ENCODE peak calls at places on chromosomes 2 and 18, in seven cellular contexts. Q is neural progenitor cell; A is uterus; B is CD4-positive, alpha-beta T cell; X is AG09309; W is Calu3; O is transverse colon. L is an unnamed sample.

GRCh38 chr18:3595282-3596273 is 145.6 kb downstream of the TGIF1 start:
- DNase-seq in Q (no peak), A (peak; percentile 44), B (no peak), X (peak; percentile 92), W (peak; percentile 68), O (peak; percentile 44), L (peak; percentile 72)

GRCh38 chr2:233852056-233852455 is 2.3 kb downstream of the HJURP start:
- DNase-seq in Q (no peak), A (no peak), B (no peak), X (no peak), W (no peak), O (no peak), L (no peak)

GRCh38 chr18:10119991-10120390 is 206.2 kb downstream of the VAPA start:
- DNase-seq in Q (no peak), A (no peak), B (no peak), X (no peak), W (no peak), O (no peak), L (no peak)

GRCh38 chr18:49886891-49887764 is 73.8 kb upstream of the ACAA2 start:
- DNase-seq in Q (peak; percentile 31), A (no peak), B (no peak), X (no peak), W (no peak), O (no peak), L (no peak)

GRCh38 chr18:28045176-28045810 is 131.6 kb downstream of the CDH2 start:
- DNase-seq in Q (no peak), A (no peak), B (no peak), X (no peak), W (no peak), O (no peak), L (no peak)

GRCh38 chr2:27704342-27704876 is 40.7 kb downstream of the SLC4A1AP start:
- DNase-seq in Q (no peak), A (no peak), B (no peak), X (no peak), W (no peak), O (no peak), L (no peak)

GRCh38 chr2:238168196-238168815 is 9.5 kb downstream of the ERFE start:
- DNase-seq in Q (no peak), A (no peak), B (no peak), X (no peak), W (no peak), O (no peak), L (no peak)

GRCh38 chr2:205024822-205025518 is 479.7 kb downstream of the PARD3B start:
- DNase-seq in Q (no peak), A (peak; percentile 39), B (no peak), X (peak; percentile 85), W (peak; percentile 40), O (peak; percentile 13), L (peak; percentile 22)

GRCh38 chr18:75031717-75032317 is 177.1 kb downstream of the PTGR3 start:
- DNase-seq in Q (no peak), A (no peak), B (no peak), X (no peak), W (no peak), O (no peak), L (no peak)

GRCh38 chr2:10282621-10283105 is 20.0 kb upstream of the HPCAL1 start:
- DNase-seq in Q (no peak), A (no peak), B (no peak), X (no peak), W (no peak), O (no peak), L (no peak)

GRCh38 chr18:44958450-44958849 is 277.8 kb downstream of the SETBP1 start:
- DNase-seq in Q (no peak), A (no peak), B (no peak), X (peak; percentile 10), W (no peak), O (no peak), L (no peak)

GRCh38 chr2:112803691-112804521 is 19.6 kb upstream of the IL1A start:
- DNase-seq in Q (no peak), A (no peak), B (no peak), X (no peak), W (peak; percentile 53), O (no peak), L (no peak)

GRCh38 chr2:182324665-182325064 is 102.2 kb downstream of the PDE1A start:
- DNase-seq in Q (no peak), A (no peak), B (no peak), X (no peak), W (no peak), O (no peak), L (no peak)

GRCh38 chr2:197198890-197199289 is 111.7 kb downstream of the ANKRD44 start:
- DNase-seq in Q (no peak), A (peak; percentile 36), B (peak; percentile 80), X (no peak), W (no peak), O (peak; percentile 79), L (peak; percentile 54)

DNA sequence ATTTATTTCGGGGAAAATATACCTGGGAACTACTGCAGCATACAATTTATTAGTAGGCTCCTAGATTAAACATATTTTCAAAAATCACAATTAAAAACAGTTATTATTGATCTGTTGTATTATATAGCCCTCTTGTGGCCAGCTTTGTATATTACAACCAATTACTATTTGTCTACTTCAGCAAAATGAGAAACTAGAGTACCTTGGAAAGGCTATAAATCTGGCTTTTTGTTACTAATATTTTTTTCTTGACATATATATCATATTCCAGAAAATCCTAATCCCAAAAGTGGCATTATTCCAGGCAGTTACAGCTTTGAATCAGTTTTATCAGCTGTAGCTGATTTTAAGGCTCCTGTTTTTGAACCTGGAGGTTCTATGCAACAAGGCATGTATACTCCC is 101.2 kb downstream of the UBR3 start:
- DNase-seq in Q (peak; percentile 58), A (no peak), B (no peak), X (peak; percentile 13), W (peak; percentile 5), O (no peak), L (no peak)
- TF ChIP-seq CTCF in Q (peak; percentile 84), A (peak; percentile 54), B (peak; percentile 92), X (peak; percentile 34), W (peak; percentile 50), O (peak; percentile 64), L (peak; percentile 57)

GRCh38 chr2:159208449-159208848 is 78.1 kb downstream of the WDSUB1 start:
- DNase-seq in Q (no peak), A (no peak), B (no peak), X (no peak), W (no peak), O (no peak), L (no peak)

GRCh38 chr2:159214325-159214865 is 72.1 kb downstream of the WDSUB1 start:
- DNase-seq in Q (no peak), A (no peak), B (no peak), X (no peak), W (no peak), O (no peak), L (no peak)

GRCh38 chr2:159213296-159213695 is 73.2 kb downstream of the WDSUB1 start:
- DNase-seq in Q (no peak), A (no peak), B (no peak), X (no peak), W (no peak), O (no peak), L (peak; percentile 6)

GRCh38 chr2:159209341-159210306 is 76.9 kb downstream of the WDSUB1 start:
- DNase-seq in Q (no peak), A (no peak), B (peak; percentile 52), X (no peak), W (no peak), O (peak; percentile 71), L (peak; percentile 35)

DNA sequence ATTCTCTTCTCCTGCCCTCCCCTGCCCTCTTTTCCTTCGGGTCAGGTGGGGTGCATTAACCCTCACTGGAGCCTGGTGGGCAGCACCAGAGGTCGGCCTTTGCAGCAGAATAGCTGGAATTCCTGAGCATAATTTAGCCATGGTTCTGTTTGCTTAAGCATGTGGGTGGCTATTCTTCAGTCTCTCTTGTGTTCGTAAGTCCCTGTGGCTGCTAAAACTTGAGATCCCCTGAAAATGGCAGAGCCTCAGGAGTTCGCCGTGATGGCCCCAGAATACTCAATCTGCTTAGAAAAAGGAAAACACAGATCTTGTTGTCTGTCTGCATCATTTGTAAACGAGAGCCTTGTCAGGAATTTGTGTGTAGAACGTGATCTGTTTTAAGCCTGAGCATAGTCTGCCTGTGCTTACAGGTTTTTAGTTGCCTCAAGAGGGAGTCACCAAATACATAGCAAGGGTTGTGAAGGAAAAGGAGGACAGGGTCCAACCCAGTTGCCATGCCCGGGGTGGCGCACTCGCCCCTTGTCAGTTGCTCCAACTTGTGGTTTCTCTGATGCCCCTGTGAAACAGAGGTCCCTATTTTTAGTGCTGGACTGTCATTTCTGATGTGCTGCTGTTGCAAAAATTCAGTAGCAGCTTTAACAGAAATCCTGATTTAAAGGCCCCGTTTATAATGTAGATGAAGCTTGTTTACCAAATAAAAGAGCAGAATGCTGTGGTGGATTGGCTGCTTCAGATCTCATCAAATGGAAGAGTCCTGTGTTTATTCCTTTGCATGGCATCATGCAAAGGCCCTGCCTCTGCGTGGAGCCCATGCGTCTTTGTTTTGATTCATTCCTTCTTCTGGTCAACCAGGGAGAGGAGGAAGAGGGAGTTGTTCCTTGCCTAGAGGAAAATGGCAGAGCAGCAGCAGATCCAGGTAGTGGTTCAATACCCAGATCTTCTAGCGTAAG is 74.8 kb downstream of the WDSUB1 start:
- DNase-seq in Q (peak; percentile 92), A (no peak), B (no peak), X (no peak), W (no peak), O (no peak), L (no peak)
- TF ChIP-seq CTCF in Q (peak; percentile 13), A (no peak), B (no peak), X (no peak), W (no peak), O (no peak), L (no peak)

GRCh38 chr2:121281107-121281506 is 3.9 kb downstream of the TFCP2L1 start:
- DNase-seq in Q (no peak), A (no peak), B (no peak), X (no peak), W (no peak), O (no peak), L (no peak)
- TF ChIP-seq CTCF in Q (no peak), A (no peak), B (no peak), X (no peak), W (no peak), O (no peak), L (no peak)

GRCh38 chr18:38790303-38790702 is 1224.7 kb upstream of the CELF4 start:
- DNase-seq in Q (peak; percentile 34), A (no peak), B (no peak), X (no peak), W (peak; percentile 3), O (no peak), L (no peak)
- TF ChIP-seq CTCF in Q (peak; percentile 53), A (no peak), B (no peak), X (no peak), W (peak; percentile 19), O (no peak), L (no peak)

GRCh38 chr2:121881950-121882349 is 126.5 kb downstream of the TSN start:
- DNase-seq in Q (no peak), A (no peak), B (no peak), X (no peak), W (no peak), O (no peak), L (no peak)
- TF ChIP-seq CTCF in Q (no peak), A (no peak), B (no peak), X (no peak), W (no peak), O (no peak), L (no peak)

GRCh38 chr18:68172842-68173549 is 541.9 kb downstream of the TMX3 start:
- DNase-seq in Q (peak; percentile 59), A (no peak), B (no peak), X (no peak), W (no peak), O (no peak), L (no peak)
- TF ChIP-seq CTCF in Q (peak; percentile 32), A (no peak), B (no peak), X (no peak), W (no peak), O (no peak), L (no peak)